ENCODE peak calls at places on chromosomes 7 and 10, in nine cellular contexts. C is upper lobe of left lung, R is A549, N is sigmoid colon, H is ovary, F is tibial nerve, I is stomach, O is K562, E is transverse colon. W is an unnamed sample.

GRCh38 chr7:157320607-157320979 is 16.2 kb upstream of the DNAJB6 start:
- DNase-seq in E (no peak), I (no peak), R (no peak), O (no peak), N (no peak), C (no peak), F (peak; percentile 21), H (no peak), W (no peak)

GRCh38 chr10:24208661-24209420 is at the start of gene KIAA1217:
- DNase-seq in E (peak; percentile 51), C (peak; percentile 78), R (no peak), H (peak; percentile 47), F (no peak), O (no peak), N (peak; percentile 69), I (peak; percentile 39), W (no peak)

GRCh38 chr7:41503438-41503837 is 199.5 kb downstream of the INHBA start:
- DNase-seq in E (no peak), F (no peak), O (no peak), N (no peak), I (no peak), H (no peak), C (no peak), R (no peak), W (no peak)

GRCh38 chr7:101814996-101815825 is 2.2 kb upstream of the CUX1 start:
- DNase-seq in N (peak; percentile 71), E (peak; percentile 70), I (peak; percentile 51), F (no peak), R (peak; percentile 50), C (peak; percentile 93), O (peak; percentile 93), H (peak; percentile 59), W (no peak)

GRCh38 chr7:75534727-75535307 is 42.7 kb downstream of the SPDYE5 start:
- DNase-seq in H (no peak), C (no peak), E (no peak), O (peak; percentile 8), I (no peak), R (no peak), F (no peak), N (no peak), W (no peak)

GRCh38 chr7:40717242-40717641 is 582.4 kb downstream of the SUGCT start:
- DNase-seq in O (no peak), N (no peak), I (peak; percentile 81), F (peak; percentile 30), R (peak; percentile 85), C (peak; percentile 39), H (peak; percentile 67), E (peak; percentile 14), W (no peak)

GRCh38 chr7:75732764-75733630 is 5.7 kb downstream of the HIP1 start:
- DNase-seq in R (peak; percentile 70), N (no peak), F (no peak), I (no peak), O (peak; percentile 55), H (no peak), E (no peak), C (no peak), W (no peak)

GRCh38 chr7:130490888-130491771 is 755 bp upstream of the MEST start:
- DNase-seq in C (peak; percentile 91), N (peak; percentile 78), F (peak; percentile 25), O (no peak), H (peak; percentile 41), E (peak; percentile 37), I (peak; percentile 30), R (no peak), W (peak; percentile 57)

GRCh38 chr7:158097511-158098124 is 490.0 kb downstream of the PTPRN2 start:
- DNase-seq in F (no peak), R (no peak), N (peak; percentile 28), O (no peak), C (peak; percentile 60), H (no peak), E (no peak), I (peak; percentile 14), W (no peak)

DNA sequence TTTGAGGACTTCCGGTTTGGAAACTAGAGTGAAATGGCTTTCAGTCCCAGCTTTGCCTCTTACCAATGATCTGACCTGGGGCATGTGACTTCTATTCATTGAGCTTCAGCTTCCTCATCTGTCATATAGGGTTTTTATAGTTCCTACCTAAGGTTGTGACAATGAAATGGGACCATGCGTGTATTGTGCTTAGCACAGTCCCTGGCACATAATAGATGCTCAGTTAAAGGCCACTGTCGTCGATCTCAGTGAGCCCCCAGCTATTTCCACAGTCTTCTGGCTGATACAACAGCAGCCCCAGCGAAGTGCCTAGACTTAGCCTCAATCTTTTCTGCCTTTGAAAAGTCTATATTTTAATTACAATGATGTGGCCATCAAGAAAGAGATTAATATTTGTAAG is 44.5 kb downstream of the VWA2 start:
- DNase-seq in R (no peak), F (no peak), N (peak; percentile 26), E (no peak), O (no peak), C (no peak), I (no peak), H (no peak), W (no peak)
- TF ChIP-seq POLR2A in R (no peak), F (no peak), N (no peak), E (no peak), O (no peak), C (no peak), I (no peak), H (no peak), W (no peak)

GRCh38 chr7:5356751-5357119 is 66.9 kb downstream of the TNRC18 start:
- DNase-seq in E (no peak), H (peak; percentile 50), C (no peak), N (no peak), O (no peak), R (no peak), I (no peak), F (no peak), W (no peak)
- H3K4me1 ChIP-seq in E (peaks cover 25% of the 10 kb centered on the region), H (peaks cover 6% of the 10 kb centered on the region), C (peaks cover 25% of the 10 kb centered on the region), N (no peaks in the 10 kb centered on the region), O (no peaks in the 10 kb centered on the region), R (no peaks in the 10 kb centered on the region), I (peaks cover 30% of the 10 kb centered on the region), F (peaks cover 15% of the 10 kb centered on the region), W (peaks cover 90% of the 10 kb centered on the region)

GRCh38 chr7:99008181-99008631 is 129.9 kb downstream of the TRRAP start:
- DNase-seq in I (no peak), R (no peak), N (no peak), C (no peak), F (no peak), O (no peak), H (no peak), E (no peak), W (no peak)
- TF ChIP-seq EP300 in I (no peak), R (no peak), N (no peak), C (no peak), F (no peak), O (no peak), H (no peak), E (no peak), W (no peak)

DNA sequence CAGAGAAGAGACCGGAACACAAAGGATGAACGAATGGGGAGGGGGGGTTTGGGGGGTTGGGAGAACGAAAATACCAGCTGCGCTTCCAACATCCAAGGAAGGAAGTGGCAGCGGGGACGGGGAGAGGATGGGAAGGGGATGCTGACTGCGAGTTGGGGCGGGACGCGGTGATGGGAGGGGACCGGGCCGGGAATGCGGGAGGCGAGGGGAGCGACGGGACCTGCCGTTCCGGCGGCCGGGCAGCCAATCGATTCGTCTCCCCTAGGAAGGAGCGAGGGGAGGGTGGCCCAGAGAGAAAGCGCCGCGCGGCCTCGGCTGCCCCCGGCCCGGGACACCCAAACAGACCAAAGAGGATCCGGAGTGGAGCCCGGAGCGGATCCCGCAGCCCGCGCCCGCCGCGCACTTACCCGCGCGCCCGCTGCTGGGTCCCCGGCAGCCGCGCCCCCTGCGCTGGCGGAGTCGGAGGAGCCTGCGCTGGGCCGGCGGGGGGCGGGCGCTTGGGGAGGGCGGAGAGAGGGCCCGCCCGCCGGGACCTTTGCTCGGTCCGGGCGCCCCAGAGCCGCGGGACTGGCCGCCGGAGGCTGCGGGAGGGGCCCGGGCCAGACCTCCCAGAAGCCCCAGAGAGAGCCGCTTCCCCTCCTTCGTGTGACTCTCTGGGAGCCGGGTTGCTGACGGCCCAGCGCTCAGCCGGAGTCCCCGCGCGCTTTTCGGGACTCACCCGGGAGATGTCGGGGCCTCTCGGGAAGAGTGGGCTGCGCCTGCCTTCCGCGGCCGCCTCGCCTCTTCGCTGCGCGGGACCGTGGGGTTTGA is at the start of gene GSDME:
- DNase-seq in O (peak; percentile 59), F (no peak), C (peak; percentile 94), E (peak; percentile 38), H (peak; percentile 73), R (peak; percentile 68), I (peak; percentile 46), N (peak; percentile 80), W (no peak)
- TF ChIP-seq POLR2A in O (no peak), F (peak; percentile 7), C (no peak), E (no peak), H (peak; percentile 27), R (no peak), I (no peak), N (no peak), W (peak; percentile 33)

GRCh38 chr7:131525820-131526219 is 30.6 kb downstream of the PODXL start:
- DNase-seq in E (no peak), R (peak; percentile 53), C (no peak), O (no peak), N (no peak), I (no peak), F (no peak), H (no peak), W (no peak)
- H3K4me1 ChIP-seq in E (peaks cover 24% of the 10 kb centered on the region), R (peaks cover 25% of the 10 kb centered on the region), C (peaks cover 18% of the 10 kb centered on the region), O (no peaks in the 10 kb centered on the region), N (no peaks in the 10 kb centered on the region), I (no peaks in the 10 kb centered on the region), F (peaks cover 6% of the 10 kb centered on the region), H (peaks cover 1% of the 10 kb centered on the region), W (peaks cover 10% of the 10 kb centered on the region)

W was measured in esophagus muscularis mucosa.